ENCODE peak calls at places on chromosomes 12 and 14, in eight cellular contexts. T is iPS-NIHi11; X is ovary; K is HT1080; I is KG1; C is HEK293T; W is globus pallidus; R is stimulated activated CD4-positive, alpha-beta T cell treated with anti-CD3 and anti-CD28 coated beads, Interleukin-1b, Interleukin-23, amount 100 ng/mL, for 24 hours. Y is an unnamed sample.

GRCh38 chr12:62767506-62767905 is 167.4 kb downstream of the PPM1H start:
- DNase-seq in T (no peak), X (no peak), K (peak; percentile 80), I (no peak), C (no peak), W (no peak), R (no peak), Y (no peak)

GRCh38 chr12:7229741-7230140 is 40.3 kb downstream of the PEX5 start:
- DNase-seq in T (no peak), X (no peak), K (no peak), I (no peak), C (no peak), W (no peak), R (no peak), Y (no peak)

GRCh38 chr12:76652402-76652801 is 92.8 kb upstream of the OSBPL8 start:
- DNase-seq in T (no peak), X (no peak), K (no peak), I (no peak), C (no peak), W (no peak), R (no peak), Y (no peak)

GRCh38 chr12:29638528-29638927 is 141.0 kb upstream of the OVCH1 start:
- DNase-seq in T (no peak), X (no peak), K (no peak), I (no peak), C (no peak), W (no peak), R (no peak), Y (no peak)

GRCh38 chr12:75812341-75813018 is 219.1 kb downstream of the PHLDA1 start:
- DNase-seq in T (peak; percentile 22), X (no peak), K (no peak), I (no peak), C (no peak), W (no peak), R (no peak), Y (no peak)

GRCh38 chr12:53998174-53998899 is 1.6 kb upstream of the HOXC9 start:
- DNase-seq in T (no peak), X (no peak), K (no peak), I (no peak), C (no peak), W (no peak), R (no peak), Y (no peak)

GRCh38 chr14:70392676-70393075 is 24.2 kb downstream of the SYNJ2BP start:
- DNase-seq in T (no peak), X (no peak), K (no peak), I (no peak), C (no peak), W (no peak), R (no peak), Y (no peak)

GRCh38 chr12:63400746-63401145 is 249.7 kb upstream of the AVPR1A start:
- DNase-seq in T (no peak), X (no peak), K (peak; percentile 87), I (no peak), C (no peak), W (no peak), R (no peak), Y (no peak)

GRCh38 chr14:95523818-95524448 is 7.5 kb upstream of the SYNE3 start:
- DNase-seq in T (no peak), X (no peak), K (no peak), I (no peak), C (no peak), W (no peak), R (no peak), Y (peak; percentile 83)

GRCh38 chr12:95815635-95816212 is 25.2 kb upstream of the NTN4 start:
- DNase-seq in T (peak; percentile 38), X (no peak), K (no peak), I (no peak), C (peak; percentile 37), W (peak; percentile 28), R (no peak), Y (no peak)

GRCh38 chr12:88111074-88111652 is 30.7 kb downstream of the CEP290 start:
- DNase-seq in T (peak; percentile 5), X (no peak), K (peak; percentile 6), I (no peak), C (peak; percentile 6), W (no peak), R (no peak), Y (no peak)

GRCh38 chr14:104593710-104594121 is 10.9 kb downstream of the TMEM179 start:
- DNase-seq in T (no peak), X (no peak), K (no peak), I (no peak), C (no peak), W (no peak), R (no peak), Y (no peak)

GRCh38 chr12:75632452-75632851 is 121.0 kb upstream of the KRR1 start:
- DNase-seq in T (no peak), X (no peak), K (no peak), I (no peak), C (no peak), W (no peak), R (no peak), Y (no peak)

GRCh38 chr14:23028800-23029199 is 5.9 kb downstream of the PSMB5 start:
- DNase-seq in T (no peak), X (no peak), K (peak; percentile 29), I (no peak), C (no peak), W (no peak), R (no peak), Y (no peak)

GRCh38 chr12:95918194-95918993 is 24.0 kb downstream of the CCDC38 start:
- DNase-seq in T (peak; percentile 71), X (no peak), K (peak; percentile 48), I (no peak), C (peak; percentile 74), W (peak; percentile 53), R (peak; percentile 8), Y (peak; percentile 29)

GRCh38 chr12:6067152-6067916 is 57.1 kb downstream of the VWF start:
- DNase-seq in T (peak; percentile 75), X (no peak), K (peak; percentile 41), I (no peak), C (peak; percentile 28), W (no peak), R (no peak), Y (no peak)

GRCh38 chr12:71299541-71300376 is 139.8 kb upstream of the LGR5 start:
- DNase-seq in T (no peak), X (no peak), K (peak; percentile 26), I (no peak), C (no peak), W (no peak), R (no peak), Y (no peak)

GRCh38 chr12:52774629-52775250 is 2.4 kb downstream of the KRT76 start:
- DNase-seq in T (peak; percentile 58), X (no peak), K (no peak), I (no peak), C (no peak), W (no peak), R (no peak), Y (no peak)

GRCh38 chr12:60259241-60259640 is 663.4 kb downstream of the SLC16A7 start:
- DNase-seq in T (no peak), X (no peak), K (no peak), I (no peak), C (no peak), W (no peak), R (no peak), Y (no peak)

GRCh38 chr12:127550271-127550670 is 716.7 kb upstream of the TMEM132C start:
- DNase-seq in T (no peak), X (no peak), K (peak; percentile 87), I (no peak), C (no peak), W (no peak), R (no peak), Y (no peak)

GRCh38 chr12:132533584-132533958 is 43.6 kb downstream of the FBRSL1 start:
- DNase-seq in T (no peak), X (no peak), K (no peak), I (no peak), C (no peak), W (no peak), R (no peak), Y (no peak)

GRCh38 chr14:39395555-39396254 is 36.5 kb downstream of the FBXO33 start:
- DNase-seq in T (no peak), X (no peak), K (peak; percentile 50), I (no peak), C (no peak), W (no peak), R (no peak), Y (no peak)

GRCh38 chr14:54209501-54210231 is 187.1 kb upstream of the CDKN3 start:
- DNase-seq in T (no peak), X (no peak), K (peak; percentile 50), I (no peak), C (no peak), W (no peak), R (no peak), Y (no peak)

GRCh38 chr14:102776761-102777710 is at the start of gene TRAF3:
- DNase-seq in T (peak; percentile 93), X (peak; percentile 83), K (no peak), I (peak; percentile 31), C (peak; percentile 70), W (peak; percentile 65), R (peak; percentile 75), Y (peak; percentile 73)

GRCh38 chr12:19474147-19474546 is 34.9 kb downstream of the AEBP2 start:
- DNase-seq in T (no peak), X (no peak), K (no peak), I (no peak), C (no peak), W (no peak), R (no peak), Y (no peak)

GRCh38 chr12:24719293-24719721 is 229.6 kb downstream of the BCAT1 start:
- DNase-seq in T (no peak), X (no peak), K (peak; percentile 95), I (no peak), C (no peak), W (no peak), R (peak; percentile 35), Y (no peak)

GRCh38 chr12:10567813-10568212 is 45.6 kb downstream of the MAGOHB start:
- DNase-seq in T (no peak), X (no peak), K (no peak), I (no peak), C (no peak), W (no peak), R (no peak), Y (no peak)

GRCh38 chr14:75299064-75299463 is 20.4 kb downstream of the FOS start:
- DNase-seq in T (no peak), X (peak; percentile 68), K (no peak), I (no peak), C (no peak), W (no peak), R (no peak), Y (no peak)

GRCh38 chr12:79420146-79420618 is 270.6 kb downstream of the PAWR start:
- DNase-seq in T (peak; percentile 53), X (no peak), K (peak; percentile 92), I (no peak), C (peak; percentile 32), W (no peak), R (no peak), Y (no peak)

GRCh38 chr12:18224745-18225144 is 36.6 kb upstream of the PIK3C2G start:
- DNase-seq in T (peak; percentile 26), X (no peak), K (peak; percentile 17), I (no peak), C (peak; percentile 17), W (peak; percentile 4), R (no peak), Y (no peak)

GRCh38 chr14:75989134-75989533 is 3.6 kb downstream of the IFT43 start:
- DNase-seq in T (no peak), X (no peak), K (no peak), I (no peak), C (no peak), W (no peak), R (no peak), Y (peak; percentile 72)

Y was measured in Peyer's patch.